ENCODE peak calls at places on chromosomes 13 and 19, in ten cellular contexts. One of them, this sample, is unnamed.

GRCh38 chr13:28750187-28751045 is 31.6 kb upstream of the SLC46A3 start:
- DNase-seq in NCI-H2029: peak
- DNase-seq in GM23338: no peak
- DNase-seq in choroid plexus epithelial cell: no peak
- DNase-seq in stimulated activated CD8-positive, alpha-beta memory T cell treated with anti-CD3 and anti-CD28 coated beads, Interleukin-2, amount 100 ng/mL, for 48 hours: no peak
- DNase-seq in T-helper 1 cell: no peak
- DNase-seq in DMS153: no peak
- DNase-seq in naive thymus-derived CD4-positive, alpha-beta T cell: no peak
- DNase-seq in astrocyte of the spinal cord: no peak
- DNase-seq in HCT116: no peak
- DNase-seq in this sample: no peak

GRCh38 chr13:50596776-50597203 is 246.7 kb downstream of the DLEU7 start:
- DNase-seq in T-helper 1 cell: no peak
- DNase-seq in GM23338: no peak
- DNase-seq in choroid plexus epithelial cell: no peak
- DNase-seq in HCT116: no peak
- DNase-seq in naive thymus-derived CD4-positive, alpha-beta T cell: no peak
- DNase-seq in DMS153: peak
- DNase-seq in NCI-H2029: peak
- DNase-seq in stimulated activated CD8-positive, alpha-beta memory T cell treated with anti-CD3 and anti-CD28 coated beads, Interleukin-2, amount 100 ng/mL, for 48 hours: no peak
- DNase-seq in astrocyte of the spinal cord: no peak
- DNase-seq in this sample: no peak

GRCh38 chr19:17054746-17055145 is 20.5 kb downstream of the HAUS8 start:
- DNase-seq in DMS153: no peak
- DNase-seq in T-helper 1 cell: no peak
- DNase-seq in GM23338: no peak
- DNase-seq in naive thymus-derived CD4-positive, alpha-beta T cell: no peak
- DNase-seq in HCT116: no peak
- DNase-seq in NCI-H2029: no peak
- DNase-seq in stimulated activated CD8-positive, alpha-beta memory T cell treated with anti-CD3 and anti-CD28 coated beads, Interleukin-2, amount 100 ng/mL, for 48 hours: no peak
- DNase-seq in astrocyte of the spinal cord: no peak
- DNase-seq in choroid plexus epithelial cell: no peak
- DNase-seq in this sample: no peak

GRCh38 chr13:41061914-41062837 is 867 bp downstream of the WBP4 start:
- DNase-seq in HCT116: peak
- DNase-seq in GM23338: peak
- DNase-seq in naive thymus-derived CD4-positive, alpha-beta T cell: no peak
- DNase-seq in stimulated activated CD8-positive, alpha-beta memory T cell treated with anti-CD3 and anti-CD28 coated beads, Interleukin-2, amount 100 ng/mL, for 48 hours: no peak
- DNase-seq in choroid plexus epithelial cell: peak
- DNase-seq in NCI-H2029: no peak
- DNase-seq in T-helper 1 cell: no peak
- DNase-seq in DMS153: no peak
- DNase-seq in astrocyte of the spinal cord: peak
- DNase-seq in this sample: peak

GRCh38 chr19:16018106-16018755 is 58.1 kb upstream of the TPM4 start:
- DNase-seq in stimulated activated CD8-positive, alpha-beta memory T cell treated with anti-CD3 and anti-CD28 coated beads, Interleukin-2, amount 100 ng/mL, for 48 hours: no peak
- DNase-seq in astrocyte of the spinal cord: no peak
- DNase-seq in HCT116: no peak
- DNase-seq in NCI-H2029: no peak
- DNase-seq in choroid plexus epithelial cell: no peak
- DNase-seq in GM23338: no peak
- DNase-seq in naive thymus-derived CD4-positive, alpha-beta T cell: no peak
- DNase-seq in DMS153: no peak
- DNase-seq in T-helper 1 cell: no peak
- DNase-seq in this sample: no peak

GRCh38 chr13:32187651-32188050 is 127.5 kb downstream of the ZAR1L start:
- DNase-seq in T-helper 1 cell: no peak
- DNase-seq in NCI-H2029: no peak
- DNase-seq in stimulated activated CD8-positive, alpha-beta memory T cell treated with anti-CD3 and anti-CD28 coated beads, Interleukin-2, amount 100 ng/mL, for 48 hours: no peak
- DNase-seq in GM23338: no peak
- DNase-seq in DMS153: no peak
- DNase-seq in astrocyte of the spinal cord: no peak
- DNase-seq in choroid plexus epithelial cell: no peak
- DNase-seq in naive thymus-derived CD4-positive, alpha-beta T cell: no peak
- DNase-seq in HCT116: no peak
- DNase-seq in this sample: no peak

GRCh38 chr19:12788682-12789097 is 2.6 kb upstream of the JUNB start:
- DNase-seq in DMS153: peak
- DNase-seq in T-helper 1 cell: no peak
- DNase-seq in NCI-H2029: peak
- DNase-seq in HCT116: no peak
- DNase-seq in stimulated activated CD8-positive, alpha-beta memory T cell treated with anti-CD3 and anti-CD28 coated beads, Interleukin-2, amount 100 ng/mL, for 48 hours: no peak
- DNase-seq in naive thymus-derived CD4-positive, alpha-beta T cell: no peak
- DNase-seq in astrocyte of the spinal cord: peak
- DNase-seq in choroid plexus epithelial cell: peak
- DNase-seq in GM23338: peak
- DNase-seq in this sample: peak

GRCh38 chr19:5934779-5935472 is 20.9 kb downstream of the CAPS start:
- DNase-seq in NCI-H2029: no peak
- DNase-seq in HCT116: no peak
- DNase-seq in astrocyte of the spinal cord: peak
- DNase-seq in GM23338: no peak
- DNase-seq in DMS153: no peak
- DNase-seq in stimulated activated CD8-positive, alpha-beta memory T cell treated with anti-CD3 and anti-CD28 coated beads, Interleukin-2, amount 100 ng/mL, for 48 hours: no peak
- DNase-seq in choroid plexus epithelial cell: peak
- DNase-seq in T-helper 1 cell: no peak
- DNase-seq in naive thymus-derived CD4-positive, alpha-beta T cell: no peak
- DNase-seq in this sample: peak

GRCh38 chr13:43784491-43784890 is 2.3 kb downstream of the ENOX1 start:
- DNase-seq in T-helper 1 cell: no peak
- DNase-seq in astrocyte of the spinal cord: no peak
- DNase-seq in GM23338: no peak
- DNase-seq in HCT116: no peak
- DNase-seq in naive thymus-derived CD4-positive, alpha-beta T cell: no peak
- DNase-seq in DMS153: no peak
- DNase-seq in NCI-H2029: no peak
- DNase-seq in stimulated activated CD8-positive, alpha-beta memory T cell treated with anti-CD3 and anti-CD28 coated beads, Interleukin-2, amount 100 ng/mL, for 48 hours: no peak
- DNase-seq in choroid plexus epithelial cell: peak
- DNase-seq in this sample: no peak

GRCh38 chr13:62387642-62388041 is 972.0 kb upstream of the PCDH20 start:
- DNase-seq in naive thymus-derived CD4-positive, alpha-beta T cell: no peak
- DNase-seq in choroid plexus epithelial cell: peak
- DNase-seq in HCT116: peak
- DNase-seq in NCI-H2029: no peak
- DNase-seq in astrocyte of the spinal cord: peak
- DNase-seq in stimulated activated CD8-positive, alpha-beta memory T cell treated with anti-CD3 and anti-CD28 coated beads, Interleukin-2, amount 100 ng/mL, for 48 hours: no peak
- DNase-seq in GM23338: peak
- DNase-seq in DMS153: no peak
- DNase-seq in T-helper 1 cell: no peak
- DNase-seq in this sample: peak

GRCh38 chr19:10173527-10173926 is 21.2 kb downstream of the DNMT1 start:
- DNase-seq in GM23338: no peak
- DNase-seq in stimulated activated CD8-positive, alpha-beta memory T cell treated with anti-CD3 and anti-CD28 coated beads, Interleukin-2, amount 100 ng/mL, for 48 hours: no peak
- DNase-seq in choroid plexus epithelial cell: peak
- DNase-seq in DMS153: no peak
- DNase-seq in NCI-H2029: no peak
- DNase-seq in astrocyte of the spinal cord: no peak
- DNase-seq in T-helper 1 cell: no peak
- DNase-seq in naive thymus-derived CD4-positive, alpha-beta T cell: no peak
- DNase-seq in HCT116: no peak
- DNase-seq in this sample: no peak

GRCh38 chr13:113474179-113474578 is 16.3 kb downstream of the DCUN1D2 start:
- DNase-seq in NCI-H2029: no peak
- DNase-seq in T-helper 1 cell: no peak
- DNase-seq in HCT116: no peak
- DNase-seq in DMS153: no peak
- DNase-seq in stimulated activated CD8-positive, alpha-beta memory T cell treated with anti-CD3 and anti-CD28 coated beads, Interleukin-2, amount 100 ng/mL, for 48 hours: no peak
- DNase-seq in astrocyte of the spinal cord: no peak
- DNase-seq in GM23338: no peak
- DNase-seq in naive thymus-derived CD4-positive, alpha-beta T cell: no peak
- DNase-seq in choroid plexus epithelial cell: peak
- DNase-seq in this sample: no peak

GRCh38 chr19:51440052-51440451 is 18.2 kb downstream of the SIGLEC8 start:
- DNase-seq in stimulated activated CD8-positive, alpha-beta memory T cell treated with anti-CD3 and anti-CD28 coated beads, Interleukin-2, amount 100 ng/mL, for 48 hours: no peak
- DNase-seq in NCI-H2029: no peak
- DNase-seq in naive thymus-derived CD4-positive, alpha-beta T cell: no peak
- DNase-seq in DMS153: no peak
- DNase-seq in HCT116: no peak
- DNase-seq in T-helper 1 cell: no peak
- DNase-seq in choroid plexus epithelial cell: no peak
- DNase-seq in GM23338: no peak
- DNase-seq in astrocyte of the spinal cord: no peak
- DNase-seq in this sample: no peak

GRCh38 chr13:47832458-47832972 is 168.6 kb downstream of the SUCLA2 start:
- DNase-seq in T-helper 1 cell: no peak
- DNase-seq in GM23338: peak
- DNase-seq in NCI-H2029: no peak
- DNase-seq in DMS153: no peak
- DNase-seq in stimulated activated CD8-positive, alpha-beta memory T cell treated with anti-CD3 and anti-CD28 coated beads, Interleukin-2, amount 100 ng/mL, for 48 hours: no peak
- DNase-seq in choroid plexus epithelial cell: no peak
- DNase-seq in astrocyte of the spinal cord: no peak
- DNase-seq in naive thymus-derived CD4-positive, alpha-beta T cell: no peak
- DNase-seq in HCT116: no peak
- DNase-seq in this sample: no peak

GRCh38 chr19:44865196-44865767 is 19.2 kb downstream of the NECTIN2 start:
- DNase-seq in HCT116: no peak
- DNase-seq in NCI-H2029: no peak
- DNase-seq in GM23338: no peak
- DNase-seq in stimulated activated CD8-positive, alpha-beta memory T cell treated with anti-CD3 and anti-CD28 coated beads, Interleukin-2, amount 100 ng/mL, for 48 hours: no peak
- DNase-seq in T-helper 1 cell: no peak
- DNase-seq in astrocyte of the spinal cord: no peak
- DNase-seq in DMS153: no peak
- DNase-seq in choroid plexus epithelial cell: no peak
- DNase-seq in naive thymus-derived CD4-positive, alpha-beta T cell: no peak
- DNase-seq in this sample: no peak

GRCh38 chr13:33865945-33866344 is 48.0 kb downstream of the RFC3 start:
- DNase-seq in T-helper 1 cell: no peak
- DNase-seq in DMS153: no peak
- DNase-seq in NCI-H2029: no peak
- DNase-seq in naive thymus-derived CD4-positive, alpha-beta T cell: no peak
- DNase-seq in HCT116: no peak
- DNase-seq in astrocyte of the spinal cord: no peak
- DNase-seq in GM23338: no peak
- DNase-seq in choroid plexus epithelial cell: no peak
- DNase-seq in stimulated activated CD8-positive, alpha-beta memory T cell treated with anti-CD3 and anti-CD28 coated beads, Interleukin-2, amount 100 ng/mL, for 48 hours: no peak
- DNase-seq in this sample: no peak

GRCh38 chr19:16076958-16077611 is 790 bp downstream of the TPM4 start:
- DNase-seq in DMS153: peak
- DNase-seq in naive thymus-derived CD4-positive, alpha-beta T cell: no peak
- DNase-seq in T-helper 1 cell: no peak
- DNase-seq in NCI-H2029: peak
- DNase-seq in astrocyte of the spinal cord: no peak
- DNase-seq in choroid plexus epithelial cell: no peak
- DNase-seq in stimulated activated CD8-positive, alpha-beta memory T cell treated with anti-CD3 and anti-CD28 coated beads, Interleukin-2, amount 100 ng/mL, for 48 hours: no peak
- DNase-seq in GM23338: peak
- DNase-seq in HCT116: no peak
- DNase-seq in this sample: peak

GRCh38 chr13:40220299-40220935 is 446.0 kb downstream of the FOXO1 start:
- DNase-seq in HCT116: no peak
- DNase-seq in DMS153: no peak
- DNase-seq in NCI-H2029: no peak
- DNase-seq in stimulated activated CD8-positive, alpha-beta memory T cell treated with anti-CD3 and anti-CD28 coated beads, Interleukin-2, amount 100 ng/mL, for 48 hours: no peak
- DNase-seq in naive thymus-derived CD4-positive, alpha-beta T cell: no peak
- DNase-seq in T-helper 1 cell: no peak
- DNase-seq in astrocyte of the spinal cord: peak
- DNase-seq in choroid plexus epithelial cell: peak
- DNase-seq in GM23338: no peak
- DNase-seq in this sample: no peak

GRCh38 chr19:3029070-3029923 is at the start of gene TLE2:
- DNase-seq in GM23338: peak
- DNase-seq in DMS153: no peak
- DNase-seq in choroid plexus epithelial cell: no peak
- DNase-seq in HCT116: no peak
- DNase-seq in NCI-H2029: no peak
- DNase-seq in stimulated activated CD8-positive, alpha-beta memory T cell treated with anti-CD3 and anti-CD28 coated beads, Interleukin-2, amount 100 ng/mL, for 48 hours: no peak
- DNase-seq in astrocyte of the spinal cord: no peak
- DNase-seq in naive thymus-derived CD4-positive, alpha-beta T cell: no peak
- DNase-seq in T-helper 1 cell: no peak
- DNase-seq in this sample: peak

GRCh38 chr19:29841209-29841558 is 29.4 kb downstream of the CCNE1 start:
- DNase-seq in NCI-H2029: no peak
- DNase-seq in stimulated activated CD8-positive, alpha-beta memory T cell treated with anti-CD3 and anti-CD28 coated beads, Interleukin-2, amount 100 ng/mL, for 48 hours: no peak
- DNase-seq in DMS153: no peak
- DNase-seq in choroid plexus epithelial cell: peak
- DNase-seq in naive thymus-derived CD4-positive, alpha-beta T cell: no peak
- DNase-seq in T-helper 1 cell: no peak
- DNase-seq in GM23338: no peak
- DNase-seq in HCT116: no peak
- DNase-seq in astrocyte of the spinal cord: no peak
- DNase-seq in this sample: no peak

GRCh38 chr13:92187378-92187989 is 789.1 kb downstream of the GPC5 start:
- DNase-seq in HCT116: no peak
- DNase-seq in GM23338: peak
- DNase-seq in naive thymus-derived CD4-positive, alpha-beta T cell: peak
- DNase-seq in NCI-H2029: peak
- DNase-seq in choroid plexus epithelial cell: peak
- DNase-seq in stimulated activated CD8-positive, alpha-beta memory T cell treated with anti-CD3 and anti-CD28 coated beads, Interleukin-2, amount 100 ng/mL, for 48 hours: no peak
- DNase-seq in DMS153: no peak
- DNase-seq in T-helper 1 cell: no peak
- DNase-seq in astrocyte of the spinal cord: peak
- DNase-seq in this sample: peak

GRCh38 chr13:31699650-31700049 is 39.7 kb upstream of the RXFP2 start:
- DNase-seq in T-helper 1 cell: no peak
- DNase-seq in GM23338: peak
- DNase-seq in HCT116: no peak
- DNase-seq in stimulated activated CD8-positive, alpha-beta memory T cell treated with anti-CD3 and anti-CD28 coated beads, Interleukin-2, amount 100 ng/mL, for 48 hours: no peak
- DNase-seq in choroid plexus epithelial cell: peak
- DNase-seq in naive thymus-derived CD4-positive, alpha-beta T cell: no peak
- DNase-seq in NCI-H2029: no peak
- DNase-seq in DMS153: no peak
- DNase-seq in astrocyte of the spinal cord: no peak
- DNase-seq in this sample: no peak

GRCh38 chr19:15210323-15210774 is 9.6 kb upstream of the NOTCH3 start:
- DNase-seq in DMS153: no peak
- DNase-seq in stimulated activated CD8-positive, alpha-beta memory T cell treated with anti-CD3 and anti-CD28 coated beads, Interleukin-2, amount 100 ng/mL, for 48 hours: no peak
- DNase-seq in NCI-H2029: no peak
- DNase-seq in astrocyte of the spinal cord: no peak
- DNase-seq in T-helper 1 cell: no peak
- DNase-seq in naive thymus-derived CD4-positive, alpha-beta T cell: no peak
- DNase-seq in GM23338: no peak
- DNase-seq in choroid plexus epithelial cell: no peak
- DNase-seq in HCT116: no peak
- DNase-seq in this sample: peak

GRCh38 chr19:6593651-6594416 is 2.9 kb upstream of the CD70 start:
- DNase-seq in T-helper 1 cell: no peak
- DNase-seq in GM23338: no peak
- DNase-seq in stimulated activated CD8-positive, alpha-beta memory T cell treated with anti-CD3 and anti-CD28 coated beads, Interleukin-2, amount 100 ng/mL, for 48 hours: no peak
- DNase-seq in astrocyte of the spinal cord: no peak
- DNase-seq in NCI-H2029: no peak
- DNase-seq in DMS153: no peak
- DNase-seq in choroid plexus epithelial cell: no peak
- DNase-seq in naive thymus-derived CD4-positive, alpha-beta T cell: no peak
- DNase-seq in HCT116: no peak
- DNase-seq in this sample: no peak

GRCh38 chr19:38378866-38379265 is 4.5 kb downstream of the PSMD8 start:
- DNase-seq in astrocyte of the spinal cord: no peak
- DNase-seq in GM23338: no peak
- DNase-seq in NCI-H2029: no peak
- DNase-seq in HCT116: no peak
- DNase-seq in T-helper 1 cell: no peak
- DNase-seq in DMS153: no peak
- DNase-seq in choroid plexus epithelial cell: no peak
- DNase-seq in naive thymus-derived CD4-positive, alpha-beta T cell: no peak
- DNase-seq in stimulated activated CD8-positive, alpha-beta memory T cell treated with anti-CD3 and anti-CD28 coated beads, Interleukin-2, amount 100 ng/mL, for 48 hours: no peak
- DNase-seq in this sample: no peak

GRCh38 chr19:21130097-21130775 is 11.6 kb upstream of the ZNF431 start:
- DNase-seq in T-helper 1 cell: no peak
- DNase-seq in HCT116: no peak
- DNase-seq in NCI-H2029: peak
- DNase-seq in choroid plexus epithelial cell: no peak
- DNase-seq in astrocyte of the spinal cord: no peak
- DNase-seq in naive thymus-derived CD4-positive, alpha-beta T cell: no peak
- DNase-seq in stimulated activated CD8-positive, alpha-beta memory T cell treated with anti-CD3 and anti-CD28 coated beads, Interleukin-2, amount 100 ng/mL, for 48 hours: no peak
- DNase-seq in DMS153: no peak
- DNase-seq in GM23338: no peak
- DNase-seq in this sample: peak